ENCODE peak calls at places on chromosomes 6 and 20, in four cellular contexts. Z is AG09309, V is left lung, M is astrocyte of the spinal cord. G is an unnamed sample.

GRCh38 chr6:105587349-105588115 is 184.7 kb upstream of the PREP start:
- DNase-seq in V (no peak), M (no peak), Z (peak; percentile 80), G (no peak)

GRCh38 chr6:26594730-26595632 is 1.8 kb upstream of the ABT1 start:
- DNase-seq in M (peak; percentile 69), V (no peak), Z (peak; percentile 21), G (peak; percentile 60)

GRCh38 chr6:142378138-142378875 is 76.5 kb downstream of the ADGRG6 start:
- DNase-seq in M (peak; percentile 86), Z (peak; percentile 70), V (no peak), G (peak; percentile 95)

GRCh38 chr6:158783851-158784250 is 35.3 kb downstream of the EZR start:
- DNase-seq in M (no peak), Z (no peak), V (no peak), G (no peak)

GRCh38 chr20:36919715-36920333 is 31.7 kb downstream of the SAMHD1 start:
- DNase-seq in V (no peak), M (peak; percentile 62), Z (no peak), G (peak; percentile 78)

GRCh38 chr20:33119725-33120720 is 40.6 kb downstream of the BPIFB4 start:
- DNase-seq in M (no peak), V (no peak), Z (no peak), G (no peak)

GRCh38 chr20:54708229-54708628 is 232.8 kb downstream of the DOK5 start:
- DNase-seq in M (no peak), V (no peak), Z (no peak), G (no peak)

GRCh38 chr20:63082308-63082938 is 75.7 kb upstream of the BHLHE23 start:
- DNase-seq in M (peak; percentile 19), Z (no peak), V (peak; percentile 64), G (peak; percentile 40)

GRCh38 chr6:111804627-111805235 is 68.5 kb downstream of the FYN start:
- DNase-seq in V (no peak), Z (peak; percentile 75), M (peak; percentile 97), G (peak; percentile 82)

GRCh38 chr6:139473239-139473701 is 98.8 kb upstream of the CITED2 start:
- DNase-seq in M (peak; percentile 63), Z (peak; percentile 29), V (no peak), G (no peak)

GRCh38 chr6:10384719-10385511 is 30.0 kb downstream of the TFAP2A start:
- DNase-seq in Z (no peak), M (no peak), V (no peak), G (no peak)

GRCh38 chr6:106300944-106301343 is 24.6 kb downstream of the ATG5 start:
- DNase-seq in M (peak; percentile 65), V (no peak), Z (peak; percentile 31), G (peak; percentile 68)

GRCh38 chr6:33983109-33983475 is 162.8 kb downstream of the GRM4 start:
- DNase-seq in Z (no peak), V (no peak), M (no peak), G (no peak)

GRCh38 chr6:118750143-118750542 is 98.8 kb upstream of the CEP85L start:
- DNase-seq in Z (no peak), M (peak; percentile 5), V (no peak), G (no peak)

GRCh38 chr6:3884007-3884745 is 35.0 kb downstream of the FAM50B start:
- DNase-seq in Z (peak; percentile 16), V (no peak), M (peak; percentile 76), G (peak; percentile 74)

GRCh38 chr6:28005975-28006374 is 48.9 kb downstream of the OR2B6 start:
- DNase-seq in M (no peak), Z (no peak), V (no peak), G (no peak)

GRCh38 chr20:58306421-58307261 is 2.9 kb upstream of the RAB22A start:
- DNase-seq in V (peak; percentile 79), Z (peak; percentile 35), M (peak; percentile 66), G (peak; percentile 31)

GRCh38 chr6:91166271-91166670 is 579.4 kb upstream of the MAP3K7 start:
- DNase-seq in V (no peak), M (peak; percentile 9), Z (no peak), G (no peak)

GRCh38 chr6:52544325-52545022 is 32.4 kb downstream of the TRAM2 start:
- DNase-seq in M (no peak), Z (no peak), V (no peak), G (no peak)

GRCh38 chr6:31008165-31008564 is 2.1 kb upstream of the MUC22 start:
- DNase-seq in M (no peak), V (no peak), Z (no peak), G (no peak)

GRCh38 chr20:56204206-56204605 is 44.3 kb upstream of the MC3R start:
- DNase-seq in V (no peak), Z (no peak), M (no peak), G (no peak)

GRCh38 chr20:56207656-56208055 is 40.9 kb upstream of the MC3R start:
- DNase-seq in V (no peak), Z (no peak), M (no peak), G (no peak)

GRCh38 chr20:56205350-56205749 is 43.2 kb upstream of the MC3R start:
- DNase-seq in M (no peak), V (no peak), Z (no peak), G (no peak)

GRCh38 chr20:56200456-56200855 is 48.1 kb upstream of the MC3R start:
- DNase-seq in Z (no peak), V (no peak), M (no peak), G (no peak)

DNA sequence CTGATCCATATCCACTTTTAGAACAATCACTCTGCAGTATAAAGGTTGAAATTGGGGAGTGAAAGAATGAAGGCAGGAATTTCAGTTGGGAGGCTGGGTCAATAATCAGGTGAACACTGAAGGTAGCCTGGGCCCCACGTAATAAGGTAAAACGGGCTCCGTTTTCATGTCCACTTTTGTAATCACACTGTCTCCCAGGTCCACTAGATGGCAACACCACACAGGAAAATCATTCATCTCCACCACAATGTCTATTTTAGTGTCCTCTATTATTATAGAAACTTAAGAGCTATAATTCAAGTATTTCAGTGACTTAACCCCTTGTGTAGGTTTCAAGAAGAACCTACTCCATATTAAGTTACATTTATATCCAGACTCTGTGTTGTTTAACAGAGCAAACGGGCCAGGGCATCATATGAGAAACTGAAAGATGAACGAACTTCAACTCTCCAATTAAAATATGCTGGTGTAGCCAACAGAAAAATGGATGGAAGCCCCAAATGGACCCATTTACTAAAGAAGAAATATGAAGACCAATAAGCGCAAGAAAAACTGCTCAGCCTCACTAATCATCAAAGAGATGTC is 45.9 kb upstream of the MC3R start:
- DNase-seq in Z (no peak), V (no peak), M (peak; percentile 4), G (peak; percentile 10)
- TF ChIP-seq CTCF in Z (peak; percentile 45), V (peak; percentile 23), M (peak; percentile 27), G (peak; percentile 32)

GRCh38 chr6:2593167-2593566 is 157.6 kb downstream of the MYLK4 start:
- DNase-seq in V (peak; percentile 50), Z (no peak), M (no peak), G (no peak)
- H3K4me3 ChIP-seq in V (no peak overlapping the region), Z (no peak overlapping the region), M (no peak overlapping the region), G (no peak overlapping the region)

GRCh38 chr6:113856571-113857564 is at the start of gene MARCKS:
- DNase-seq in V (peak; percentile 91), Z (peak; percentile 75), M (peak; percentile 95), G (peak; percentile 93)

GRCh38 chr6:113855500-113856010 is 1.6 kb upstream of the MARCKS start:
- DNase-seq in V (peak; percentile 80), Z (no peak), M (peak; percentile 67), G (peak; percentile 44)

GRCh38 chr6:113853252-113853651 is 3.9 kb upstream of the MARCKS start:
- DNase-seq in V (no peak), Z (no peak), M (no peak), G (no peak)

GRCh38 chr6:113856011-113856551 is 1.1 kb upstream of the MARCKS start:
- DNase-seq in Z (no peak), V (no peak), M (peak; percentile 74), G (peak; percentile 64)

DNA sequence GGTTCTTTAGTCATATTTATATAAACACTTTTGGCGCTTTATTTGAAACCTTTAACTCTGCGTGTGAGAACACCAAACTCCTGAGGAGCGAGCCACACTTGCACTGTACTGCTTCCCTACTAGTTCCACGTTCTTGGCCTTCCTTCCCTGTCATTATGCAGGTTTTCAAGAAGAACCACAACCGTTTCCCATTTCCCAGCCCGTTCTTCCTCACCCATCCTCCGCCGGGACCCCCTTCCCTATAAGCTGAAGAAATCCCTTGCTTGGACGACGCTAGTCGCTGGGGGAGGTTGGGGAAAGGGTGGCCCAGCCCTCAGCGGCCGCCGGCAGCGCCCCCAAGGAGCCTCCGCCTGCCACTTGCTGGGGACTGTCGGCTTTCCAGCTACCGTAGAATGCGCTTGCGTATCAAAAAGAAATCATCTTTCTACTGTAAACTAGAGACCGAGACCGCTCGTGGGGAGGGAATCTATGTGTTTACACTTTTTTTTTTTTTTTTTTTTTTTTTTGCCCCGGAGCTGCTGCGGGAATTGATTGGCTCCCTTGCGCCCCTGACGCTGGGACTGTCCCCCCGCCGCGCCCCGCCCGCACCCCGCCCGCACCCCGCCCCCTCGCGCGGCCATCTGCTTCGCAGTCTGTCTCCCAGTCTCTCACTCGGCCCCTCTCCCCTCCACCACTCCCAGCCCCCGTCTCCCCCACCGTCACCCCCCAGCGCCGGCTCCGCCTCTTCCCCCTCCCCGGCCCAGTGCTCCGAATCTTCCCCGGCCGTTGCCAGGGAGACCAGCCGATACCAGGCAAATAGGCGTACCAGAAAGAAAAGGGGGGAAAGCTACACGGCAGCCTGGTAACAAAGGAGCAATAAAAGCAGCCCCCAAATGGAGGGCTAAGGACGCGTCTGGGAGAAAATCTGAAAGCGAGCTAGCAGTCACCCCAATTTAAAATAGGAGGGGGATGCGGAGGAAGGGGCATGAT is 2.3 kb upstream of the MARCKS start:
- DNase-seq in Z (peak; percentile 72), M (peak; percentile 80), V (peak; percentile 89), G (peak; percentile 79)
- TF ChIP-seq CTCF in Z (no peak), M (peak; percentile 19), V (no peak), G (peak; percentile 17)

GRCh38 chr6:163760860-163761259 is 346.3 kb downstream of the QKI start:
- DNase-seq in Z (no peak), M (no peak), V (no peak), G (no peak)
- H3K4me3 ChIP-seq in Z (no peak overlapping the region), M (no peak overlapping the region), V (no peak overlapping the region), G (no peak overlapping the region)

GRCh38 chr6:95366414-95366813 is 210.9 kb upstream of the MANEA start:
- DNase-seq in V (no peak), Z (no peak), M (no peak), G (no peak)

GRCh38 chr6:95365454-95365853 is 211.9 kb upstream of the MANEA start:
- DNase-seq in Z (no peak), V (no peak), M (no peak), G (no peak)

DNA sequence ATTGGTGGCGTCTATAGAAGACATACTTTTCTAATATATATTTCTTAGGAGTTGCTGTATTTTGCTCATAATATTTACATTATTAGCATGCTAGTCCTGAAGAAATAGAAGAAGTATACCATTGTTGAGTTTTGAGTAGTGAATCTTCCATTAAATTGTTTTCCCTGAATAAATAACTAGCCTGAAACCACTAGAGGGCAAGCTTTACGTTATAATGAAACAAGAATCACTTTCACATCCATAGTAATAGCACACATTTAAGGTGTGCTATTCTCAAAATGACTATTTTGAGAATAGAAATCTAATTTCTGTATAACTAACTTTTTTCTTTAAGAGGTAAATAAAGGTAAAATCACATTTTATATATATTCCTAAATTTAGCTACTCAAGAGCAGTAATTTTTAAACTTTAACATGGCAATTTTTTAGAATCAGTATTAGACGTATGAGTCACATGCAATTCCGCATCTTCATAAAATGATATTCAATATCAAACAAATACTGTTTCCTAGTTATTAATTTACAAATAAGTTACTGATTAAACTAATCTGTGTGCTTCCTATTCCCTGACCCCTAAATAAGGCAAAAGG is 213.2 kb upstream of the MANEA start:
- DNase-seq in M (peak; percentile 11), V (no peak), Z (no peak), G (peak; percentile 20)
- TF ChIP-seq CTCF in M (peak; percentile 50), V (no peak), Z (peak; percentile 20), G (peak; percentile 28)